ENCODE peak calls at places on chromosomes 1 and 21, in ten cellular contexts. One of them, this sample, is unnamed.

GRCh38 chr1:100053119-100053518 is 79.6 kb downstream of the SASS6 start:
- DNase-seq in NCI-H1105 treated with DMSO at 0.1 percent for 48 hours: no peak
- DNase-seq in hepatocyte: no peak
- DNase-seq in hippocampal formation: no peak
- DNase-seq in astrocyte of the cerebellum: no peak
- DNase-seq in skeletal muscle cell: no peak
- DNase-seq in GM13977: no peak
- DNase-seq in DMS 273 treated with DMSO at 0.1 percent for 48 hours: no peak
- DNase-seq in lower leg skin: no peak
- DNase-seq in left cardiac atrium: no peak
- DNase-seq in this sample: no peak

GRCh38 chr1:1194723-1195122 is 11.7 kb downstream of the TNFRSF18 start:
- DNase-seq in DMS 273 treated with DMSO at 0.1 percent for 48 hours: no peak
- DNase-seq in lower leg skin: no peak
- DNase-seq in astrocyte of the cerebellum: no peak
- DNase-seq in hippocampal formation: no peak
- DNase-seq in GM13977: no peak
- DNase-seq in hepatocyte: no peak
- DNase-seq in left cardiac atrium: no peak
- DNase-seq in skeletal muscle cell: no peak
- DNase-seq in NCI-H1105 treated with DMSO at 0.1 percent for 48 hours: no peak
- DNase-seq in this sample: no peak

GRCh38 chr21:34640858-34641257 is 25.9 kb upstream of the RCAN1 start:
- DNase-seq in DMS 273 treated with DMSO at 0.1 percent for 48 hours: no peak
- DNase-seq in skeletal muscle cell: peak
- DNase-seq in GM13977: no peak
- DNase-seq in left cardiac atrium: no peak
- DNase-seq in lower leg skin: no peak
- DNase-seq in hepatocyte: no peak
- DNase-seq in NCI-H1105 treated with DMSO at 0.1 percent for 48 hours: no peak
- DNase-seq in astrocyte of the cerebellum: peak
- DNase-seq in hippocampal formation: no peak
- DNase-seq in this sample: no peak

GRCh38 chr1:182175340-182176068 is 114.0 kb upstream of the ZNF648 start:
- DNase-seq in left cardiac atrium: no peak
- DNase-seq in DMS 273 treated with DMSO at 0.1 percent for 48 hours: no peak
- DNase-seq in astrocyte of the cerebellum: no peak
- DNase-seq in skeletal muscle cell: no peak
- DNase-seq in hepatocyte: peak
- DNase-seq in NCI-H1105 treated with DMSO at 0.1 percent for 48 hours: peak
- DNase-seq in GM13977: no peak
- DNase-seq in hippocampal formation: no peak
- DNase-seq in lower leg skin: no peak
- DNase-seq in this sample: no peak

GRCh38 chr1:54272134-54272533 is 72.2 kb downstream of the MRPL37 start:
- DNase-seq in GM13977: no peak
- DNase-seq in hepatocyte: no peak
- DNase-seq in DMS 273 treated with DMSO at 0.1 percent for 48 hours: no peak
- DNase-seq in astrocyte of the cerebellum: no peak
- DNase-seq in skeletal muscle cell: no peak
- DNase-seq in left cardiac atrium: no peak
- DNase-seq in lower leg skin: no peak
- DNase-seq in NCI-H1105 treated with DMSO at 0.1 percent for 48 hours: no peak
- DNase-seq in hippocampal formation: no peak
- DNase-seq in this sample: no peak

GRCh38 chr1:235783148-235783776 is 83.4 kb downstream of the LYST start:
- DNase-seq in skeletal muscle cell: peak
- DNase-seq in DMS 273 treated with DMSO at 0.1 percent for 48 hours: peak
- DNase-seq in left cardiac atrium: no peak
- DNase-seq in hepatocyte: peak
- DNase-seq in GM13977: no peak
- DNase-seq in lower leg skin: no peak
- DNase-seq in hippocampal formation: no peak
- DNase-seq in NCI-H1105 treated with DMSO at 0.1 percent for 48 hours: peak
- DNase-seq in astrocyte of the cerebellum: peak
- DNase-seq in this sample: no peak

GRCh38 chr1:1344672-1345361 is 4.4 kb downstream of the DVL1 start:
- DNase-seq in left cardiac atrium: no peak
- DNase-seq in lower leg skin: no peak
- DNase-seq in hepatocyte: peak
- DNase-seq in skeletal muscle cell: no peak
- DNase-seq in astrocyte of the cerebellum: no peak
- DNase-seq in NCI-H1105 treated with DMSO at 0.1 percent for 48 hours: no peak
- DNase-seq in hippocampal formation: no peak
- DNase-seq in GM13977: no peak
- DNase-seq in DMS 273 treated with DMSO at 0.1 percent for 48 hours: no peak
- DNase-seq in this sample: peak

GRCh38 chr1:213131851-213132655 is 81.0 kb downstream of the RPS6KC1 start:
- DNase-seq in NCI-H1105 treated with DMSO at 0.1 percent for 48 hours: peak
- DNase-seq in hepatocyte: no peak
- DNase-seq in astrocyte of the cerebellum: no peak
- DNase-seq in DMS 273 treated with DMSO at 0.1 percent for 48 hours: no peak
- DNase-seq in lower leg skin: no peak
- DNase-seq in GM13977: no peak
- DNase-seq in hippocampal formation: no peak
- DNase-seq in skeletal muscle cell: no peak
- DNase-seq in left cardiac atrium: no peak
- DNase-seq in this sample: no peak

GRCh38 chr1:174039069-174039468 is 16.9 kb upstream of the RC3H1 start:
- DNase-seq in hippocampal formation: no peak
- DNase-seq in left cardiac atrium: no peak
- DNase-seq in DMS 273 treated with DMSO at 0.1 percent for 48 hours: no peak
- DNase-seq in skeletal muscle cell: no peak
- DNase-seq in lower leg skin: no peak
- DNase-seq in NCI-H1105 treated with DMSO at 0.1 percent for 48 hours: no peak
- DNase-seq in GM13977: no peak
- DNase-seq in astrocyte of the cerebellum: no peak
- DNase-seq in hepatocyte: no peak
- DNase-seq in this sample: no peak

GRCh38 chr1:42240964-42241755 is 76.6 kb upstream of the GUCA2A start:
- DNase-seq in NCI-H1105 treated with DMSO at 0.1 percent for 48 hours: no peak
- DNase-seq in GM13977: no peak
- DNase-seq in left cardiac atrium: no peak
- DNase-seq in hepatocyte: no peak
- DNase-seq in DMS 273 treated with DMSO at 0.1 percent for 48 hours: no peak
- DNase-seq in skeletal muscle cell: peak
- DNase-seq in hippocampal formation: no peak
- DNase-seq in astrocyte of the cerebellum: peak
- DNase-seq in lower leg skin: no peak
- DNase-seq in this sample: no peak

GRCh38 chr1:173503391-173503790 is 26.3 kb downstream of the PRDX6 start:
- DNase-seq in hepatocyte: no peak
- DNase-seq in NCI-H1105 treated with DMSO at 0.1 percent for 48 hours: no peak
- DNase-seq in DMS 273 treated with DMSO at 0.1 percent for 48 hours: peak
- DNase-seq in lower leg skin: no peak
- DNase-seq in hippocampal formation: no peak
- DNase-seq in left cardiac atrium: no peak
- DNase-seq in skeletal muscle cell: no peak
- DNase-seq in GM13977: no peak
- DNase-seq in astrocyte of the cerebellum: no peak
- DNase-seq in this sample: no peak

GRCh38 chr1:200233393-200233792 is 176.4 kb downstream of the ZNF281 start:
- DNase-seq in hippocampal formation: no peak
- DNase-seq in lower leg skin: no peak
- DNase-seq in DMS 273 treated with DMSO at 0.1 percent for 48 hours: no peak
- DNase-seq in hepatocyte: no peak
- DNase-seq in GM13977: no peak
- DNase-seq in skeletal muscle cell: no peak
- DNase-seq in NCI-H1105 treated with DMSO at 0.1 percent for 48 hours: no peak
- DNase-seq in left cardiac atrium: no peak
- DNase-seq in astrocyte of the cerebellum: peak
- DNase-seq in this sample: no peak

GRCh38 chr21:17550671-17551308 is 37.9 kb downstream of the CXADR start:
- DNase-seq in hippocampal formation: no peak
- DNase-seq in NCI-H1105 treated with DMSO at 0.1 percent for 48 hours: no peak
- DNase-seq in skeletal muscle cell: no peak
- DNase-seq in GM13977: no peak
- DNase-seq in astrocyte of the cerebellum: no peak
- DNase-seq in lower leg skin: no peak
- DNase-seq in DMS 273 treated with DMSO at 0.1 percent for 48 hours: no peak
- DNase-seq in hepatocyte: no peak
- DNase-seq in left cardiac atrium: no peak
- DNase-seq in this sample: no peak

GRCh38 chr21:17440955-17441354 is 71.9 kb upstream of the CXADR start:
- DNase-seq in lower leg skin: no peak
- DNase-seq in GM13977: no peak
- DNase-seq in hepatocyte: no peak
- DNase-seq in NCI-H1105 treated with DMSO at 0.1 percent for 48 hours: no peak
- DNase-seq in skeletal muscle cell: no peak
- DNase-seq in astrocyte of the cerebellum: no peak
- DNase-seq in left cardiac atrium: no peak
- DNase-seq in DMS 273 treated with DMSO at 0.1 percent for 48 hours: no peak
- DNase-seq in hippocampal formation: no peak
- DNase-seq in this sample: no peak

GRCh38 chr1:25744140-25744581 is 55.8 kb upstream of the SELENON start:
- DNase-seq in lower leg skin: peak
- DNase-seq in hepatocyte: peak
- DNase-seq in skeletal muscle cell: no peak
- DNase-seq in astrocyte of the cerebellum: no peak
- DNase-seq in DMS 273 treated with DMSO at 0.1 percent for 48 hours: peak
- DNase-seq in hippocampal formation: peak
- DNase-seq in GM13977: no peak
- DNase-seq in left cardiac atrium: peak
- DNase-seq in NCI-H1105 treated with DMSO at 0.1 percent for 48 hours: no peak
- DNase-seq in this sample: peak

GRCh38 chr1:35915693-35916092 is 15.2 kb upstream of the AGO3 start:
- DNase-seq in DMS 273 treated with DMSO at 0.1 percent for 48 hours: no peak
- DNase-seq in GM13977: no peak
- DNase-seq in skeletal muscle cell: no peak
- DNase-seq in left cardiac atrium: no peak
- DNase-seq in astrocyte of the cerebellum: no peak
- DNase-seq in hippocampal formation: no peak
- DNase-seq in hepatocyte: peak
- DNase-seq in lower leg skin: no peak
- DNase-seq in NCI-H1105 treated with DMSO at 0.1 percent for 48 hours: peak
- DNase-seq in this sample: no peak

GRCh38 chr1:245441699-245442098 is 286.9 kb downstream of the KIF26B start:
- DNase-seq in lower leg skin: no peak
- DNase-seq in NCI-H1105 treated with DMSO at 0.1 percent for 48 hours: no peak
- DNase-seq in hepatocyte: no peak
- DNase-seq in left cardiac atrium: no peak
- DNase-seq in DMS 273 treated with DMSO at 0.1 percent for 48 hours: peak
- DNase-seq in skeletal muscle cell: no peak
- DNase-seq in astrocyte of the cerebellum: no peak
- DNase-seq in GM13977: no peak
- DNase-seq in hippocampal formation: no peak
- DNase-seq in this sample: no peak

GRCh38 chr1:158093376-158093775 is 87.3 kb upstream of the CD1D start:
- DNase-seq in skeletal muscle cell: no peak
- DNase-seq in lower leg skin: no peak
- DNase-seq in GM13977: no peak
- DNase-seq in astrocyte of the cerebellum: no peak
- DNase-seq in left cardiac atrium: no peak
- DNase-seq in NCI-H1105 treated with DMSO at 0.1 percent for 48 hours: no peak
- DNase-seq in hippocampal formation: no peak
- DNase-seq in hepatocyte: no peak
- DNase-seq in DMS 273 treated with DMSO at 0.1 percent for 48 hours: no peak
- DNase-seq in this sample: no peak

GRCh38 chr1:94118471-94118870 is 2.5 kb downstream of the ABCA4 start:
- DNase-seq in NCI-H1105 treated with DMSO at 0.1 percent for 48 hours: no peak
- DNase-seq in astrocyte of the cerebellum: no peak
- DNase-seq in skeletal muscle cell: no peak
- DNase-seq in hippocampal formation: no peak
- DNase-seq in hepatocyte: no peak
- DNase-seq in DMS 273 treated with DMSO at 0.1 percent for 48 hours: no peak
- DNase-seq in lower leg skin: peak
- DNase-seq in GM13977: no peak
- DNase-seq in left cardiac atrium: no peak
- DNase-seq in this sample: no peak

GRCh38 chr1:236692722-236693121 is 6.4 kb downstream of the ACTN2 start:
- DNase-seq in lower leg skin: no peak
- DNase-seq in hepatocyte: no peak
- DNase-seq in GM13977: no peak
- DNase-seq in NCI-H1105 treated with DMSO at 0.1 percent for 48 hours: no peak
- DNase-seq in DMS 273 treated with DMSO at 0.1 percent for 48 hours: no peak
- DNase-seq in hippocampal formation: no peak
- DNase-seq in left cardiac atrium: no peak
- DNase-seq in skeletal muscle cell: no peak
- DNase-seq in astrocyte of the cerebellum: no peak
- DNase-seq in this sample: no peak

GRCh38 chr1:185373813-185374524 is 56.9 kb upstream of the IVNS1ABP start:
- DNase-seq in astrocyte of the cerebellum: no peak
- DNase-seq in lower leg skin: no peak
- DNase-seq in skeletal muscle cell: peak
- DNase-seq in hepatocyte: no peak
- DNase-seq in NCI-H1105 treated with DMSO at 0.1 percent for 48 hours: no peak
- DNase-seq in hippocampal formation: no peak
- DNase-seq in DMS 273 treated with DMSO at 0.1 percent for 48 hours: no peak
- DNase-seq in left cardiac atrium: peak
- DNase-seq in GM13977: no peak
- DNase-seq in this sample: no peak

GRCh38 chr1:30778156-30778978 is 20.8 kb upstream of the LAPTM5 start:
- DNase-seq in lower leg skin: no peak
- DNase-seq in NCI-H1105 treated with DMSO at 0.1 percent for 48 hours: peak
- DNase-seq in DMS 273 treated with DMSO at 0.1 percent for 48 hours: peak
- DNase-seq in left cardiac atrium: peak
- DNase-seq in astrocyte of the cerebellum: peak
- DNase-seq in GM13977: no peak
- DNase-seq in hippocampal formation: no peak
- DNase-seq in hepatocyte: peak
- DNase-seq in skeletal muscle cell: peak
- DNase-seq in this sample: peak

GRCh38 chr21:46048926-46049889 is 48.7 kb upstream of the COL6A2 start:
- DNase-seq in hepatocyte: peak
- DNase-seq in skeletal muscle cell: peak
- DNase-seq in left cardiac atrium: peak
- DNase-seq in DMS 273 treated with DMSO at 0.1 percent for 48 hours: no peak
- DNase-seq in astrocyte of the cerebellum: peak
- DNase-seq in NCI-H1105 treated with DMSO at 0.1 percent for 48 hours: no peak
- DNase-seq in lower leg skin: peak
- DNase-seq in GM13977: no peak
- DNase-seq in hippocampal formation: no peak
- DNase-seq in this sample: no peak

GRCh38 chr1:225750865-225751824 is 26.5 kb upstream of the SRP9 start:
- DNase-seq in DMS 273 treated with DMSO at 0.1 percent for 48 hours: peak
- DNase-seq in skeletal muscle cell: no peak
- DNase-seq in hippocampal formation: no peak
- DNase-seq in left cardiac atrium: no peak
- DNase-seq in NCI-H1105 treated with DMSO at 0.1 percent for 48 hours: no peak
- DNase-seq in GM13977: no peak
- DNase-seq in lower leg skin: no peak
- DNase-seq in hepatocyte: no peak
- DNase-seq in astrocyte of the cerebellum: no peak
- DNase-seq in this sample: no peak

GRCh38 chr1:155008015-155008941 is 5.7 kb downstream of the ZBTB7B start:
- DNase-seq in lower leg skin: peak
- DNase-seq in hippocampal formation: peak
- DNase-seq in NCI-H1105 treated with DMSO at 0.1 percent for 48 hours: no peak
- DNase-seq in astrocyte of the cerebellum: no peak
- DNase-seq in skeletal muscle cell: no peak
- DNase-seq in hepatocyte: no peak
- DNase-seq in left cardiac atrium: peak
- DNase-seq in DMS 273 treated with DMSO at 0.1 percent for 48 hours: no peak
- DNase-seq in GM13977: no peak
- DNase-seq in this sample: no peak

GRCh38 chr1:56095924-56096655 is 483.3 kb downstream of the PLPP3 start:
- DNase-seq in NCI-H1105 treated with DMSO at 0.1 percent for 48 hours: no peak
- DNase-seq in lower leg skin: peak
- DNase-seq in DMS 273 treated with DMSO at 0.1 percent for 48 hours: no peak
- DNase-seq in left cardiac atrium: no peak
- DNase-seq in hepatocyte: no peak
- DNase-seq in GM13977: no peak
- DNase-seq in astrocyte of the cerebellum: peak
- DNase-seq in hippocampal formation: no peak
- DNase-seq in skeletal muscle cell: peak
- DNase-seq in this sample: no peak

GRCh38 chr1:205600085-205600484 is 31.7 kb downstream of the ELK4 start:
- DNase-seq in hippocampal formation: no peak
- DNase-seq in skeletal muscle cell: no peak
- DNase-seq in NCI-H1105 treated with DMSO at 0.1 percent for 48 hours: no peak
- DNase-seq in lower leg skin: no peak
- DNase-seq in left cardiac atrium: no peak
- DNase-seq in astrocyte of the cerebellum: peak
- DNase-seq in GM13977: peak
- DNase-seq in hepatocyte: no peak
- DNase-seq in DMS 273 treated with DMSO at 0.1 percent for 48 hours: no peak
- DNase-seq in this sample: no peak

GRCh38 chr1:231683439-231684165 is 57.0 kb downstream of the DISC1 start:
- DNase-seq in lower leg skin: no peak
- DNase-seq in skeletal muscle cell: no peak
- DNase-seq in DMS 273 treated with DMSO at 0.1 percent for 48 hours: no peak
- DNase-seq in NCI-H1105 treated with DMSO at 0.1 percent for 48 hours: peak
- DNase-seq in GM13977: no peak
- DNase-seq in astrocyte of the cerebellum: no peak
- DNase-seq in hepatocyte: no peak
- DNase-seq in left cardiac atrium: no peak
- DNase-seq in hippocampal formation: no peak
- DNase-seq in this sample: no peak